ENCODE peak calls at places on chromosomes 1 and 21, in six cellular contexts. One of them, this sample, is unnamed.

GRCh38 chr1:160789702-160790611 is 6.0 kb upstream of the LY9 start:
- DNase-seq in PC-3: no peak
- DNase-seq in B cell: peak
- DNase-seq in fibroblast of mammary gland: no peak
- DNase-seq in AG09309: no peak
- DNase-seq in progenitor cell of endocrine pancreas: no peak
- DNase-seq in this sample: no peak

GRCh38 chr1:201563406-201563780 is 24.5 kb downstream of the NAV1 start:
- DNase-seq in PC-3: no peak
- DNase-seq in B cell: no peak
- DNase-seq in fibroblast of mammary gland: no peak
- DNase-seq in AG09309: no peak
- DNase-seq in progenitor cell of endocrine pancreas: no peak
- DNase-seq in this sample: peak

GRCh38 chr21:41967708-41968107 is 13.9 kb upstream of the C2CD2 start:
- DNase-seq in PC-3: no peak
- DNase-seq in B cell: no peak
- DNase-seq in fibroblast of mammary gland: no peak
- DNase-seq in AG09309: no peak
- DNase-seq in progenitor cell of endocrine pancreas: no peak
- DNase-seq in this sample: peak

GRCh38 chr1:172766462-172766861 is 107.6 kb downstream of the FASLG start:
- DNase-seq in PC-3: no peak
- DNase-seq in B cell: no peak
- DNase-seq in fibroblast of mammary gland: no peak
- DNase-seq in AG09309: no peak
- DNase-seq in progenitor cell of endocrine pancreas: no peak
- DNase-seq in this sample: no peak

GRCh38 chr1:38141483-38141882 is 94.9 kb upstream of the POU3F1 start:
- DNase-seq in PC-3: no peak
- DNase-seq in B cell: no peak
- DNase-seq in fibroblast of mammary gland: no peak
- DNase-seq in AG09309: no peak
- DNase-seq in progenitor cell of endocrine pancreas: no peak
- DNase-seq in this sample: no peak

GRCh38 chr1:220300442-220301121 is 28.3 kb upstream of the RAB3GAP2 start:
- DNase-seq in PC-3: peak
- DNase-seq in B cell: no peak
- DNase-seq in fibroblast of mammary gland: peak
- DNase-seq in AG09309: peak
- DNase-seq in progenitor cell of endocrine pancreas: no peak
- DNase-seq in this sample: no peak

GRCh38 chr1:109869141-109869540 is 41.5 kb upstream of the CSF1 start:
- DNase-seq in PC-3: no peak
- DNase-seq in B cell: no peak
- DNase-seq in fibroblast of mammary gland: no peak
- DNase-seq in AG09309: no peak
- DNase-seq in progenitor cell of endocrine pancreas: no peak
- DNase-seq in this sample: no peak

GRCh38 chr1:228009116-228009827 is 2.5 kb downstream of the WNT3A start:
- DNase-seq in PC-3: no peak
- DNase-seq in B cell: no peak
- DNase-seq in fibroblast of mammary gland: no peak
- DNase-seq in AG09309: no peak
- DNase-seq in progenitor cell of endocrine pancreas: no peak
- DNase-seq in this sample: no peak

GRCh38 chr1:9670085-9670484 is 18.6 kb downstream of the PIK3CD start:
- DNase-seq in PC-3: no peak
- DNase-seq in B cell: no peak
- DNase-seq in fibroblast of mammary gland: no peak
- DNase-seq in AG09309: no peak
- DNase-seq in progenitor cell of endocrine pancreas: no peak
- DNase-seq in this sample: no peak

GRCh38 chr21:39168800-39169199 is 14.5 kb downstream of the PSMG1 start:
- DNase-seq in PC-3: no peak
- DNase-seq in B cell: no peak
- DNase-seq in fibroblast of mammary gland: no peak
- DNase-seq in AG09309: no peak
- DNase-seq in progenitor cell of endocrine pancreas: no peak
- DNase-seq in this sample: no peak

GRCh38 chr1:40240390-40240789 is 7.3 kb upstream of the TMCO2 start:
- DNase-seq in PC-3: no peak
- DNase-seq in B cell: no peak
- DNase-seq in fibroblast of mammary gland: no peak
- DNase-seq in AG09309: no peak
- DNase-seq in progenitor cell of endocrine pancreas: no peak
- DNase-seq in this sample: no peak

GRCh38 chr1:228837817-228838716 is 102.8 kb downstream of the RHOU start:
- DNase-seq in PC-3: peak
- DNase-seq in B cell: no peak
- DNase-seq in fibroblast of mammary gland: peak
- DNase-seq in AG09309: peak
- DNase-seq in progenitor cell of endocrine pancreas: peak
- DNase-seq in this sample: no peak

GRCh38 chr1:156477526-156478249 is 22.9 kb downstream of the MEF2D start:
- DNase-seq in PC-3: no peak
- DNase-seq in B cell: no peak
- DNase-seq in fibroblast of mammary gland: peak
- DNase-seq in AG09309: no peak
- DNase-seq in progenitor cell of endocrine pancreas: no peak
- DNase-seq in this sample: no peak

GRCh38 chr1:3483801-3484444 is 29.5 kb downstream of the ARHGEF16 start:
- DNase-seq in PC-3: peak
- DNase-seq in B cell: peak
- DNase-seq in fibroblast of mammary gland: peak
- DNase-seq in AG09309: no peak
- DNase-seq in progenitor cell of endocrine pancreas: peak
- DNase-seq in this sample: no peak

GRCh38 chr1:93716974-93717373 is 35.3 kb upstream of the BCAR3 start:
- DNase-seq in PC-3: peak
- DNase-seq in B cell: no peak
- DNase-seq in fibroblast of mammary gland: peak
- DNase-seq in AG09309: no peak
- DNase-seq in progenitor cell of endocrine pancreas: no peak
- DNase-seq in this sample: no peak

GRCh38 chr1:47805826-47806450 is 191.2 kb downstream of the TRABD2B start:
- DNase-seq in PC-3: no peak
- DNase-seq in B cell: no peak
- DNase-seq in fibroblast of mammary gland: no peak
- DNase-seq in AG09309: no peak
- DNase-seq in progenitor cell of endocrine pancreas: no peak
- DNase-seq in this sample: no peak

GRCh38 chr1:155940993-155941844 is at the start of gene RXFP4:
- DNase-seq in PC-3: peak
- DNase-seq in B cell: no peak
- DNase-seq in fibroblast of mammary gland: no peak
- DNase-seq in AG09309: no peak
- DNase-seq in progenitor cell of endocrine pancreas: no peak
- DNase-seq in this sample: no peak

GRCh38 chr1:146036990-146037646 is 15.6 kb upstream of the HJV start:
- DNase-seq in PC-3: peak
- DNase-seq in B cell: peak
- DNase-seq in fibroblast of mammary gland: peak
- DNase-seq in AG09309: peak
- DNase-seq in progenitor cell of endocrine pancreas: peak
- DNase-seq in this sample: peak

GRCh38 chr1:99645199-99645598 is 714 bp upstream of the PALMD start:
- DNase-seq in PC-3: peak
- DNase-seq in B cell: no peak
- DNase-seq in fibroblast of mammary gland: peak
- DNase-seq in AG09309: peak
- DNase-seq in progenitor cell of endocrine pancreas: no peak
- DNase-seq in this sample: no peak

GRCh38 chr1:216984536-216984935 is 261.3 kb upstream of the ESRRG start:
- DNase-seq in PC-3: no peak
- DNase-seq in B cell: no peak
- DNase-seq in fibroblast of mammary gland: no peak
- DNase-seq in AG09309: no peak
- DNase-seq in progenitor cell of endocrine pancreas: no peak
- DNase-seq in this sample: no peak

GRCh38 chr1:11571906-11572616 is 82.2 kb downstream of the FBXO2 start:
- DNase-seq in PC-3: no peak
- DNase-seq in B cell: no peak
- DNase-seq in fibroblast of mammary gland: no peak
- DNase-seq in AG09309: no peak
- DNase-seq in progenitor cell of endocrine pancreas: no peak
- DNase-seq in this sample: no peak

GRCh38 chr1:19710825-19711611 is 46.3 kb downstream of the HTR6 start:
- DNase-seq in PC-3: no peak
- DNase-seq in B cell: no peak
- DNase-seq in fibroblast of mammary gland: no peak
- DNase-seq in AG09309: no peak
- DNase-seq in progenitor cell of endocrine pancreas: no peak
- DNase-seq in this sample: no peak

GRCh38 chr1:109794319-109795132 is 30.8 kb upstream of the EPS8L3 start:
- DNase-seq in PC-3: no peak
- DNase-seq in B cell: no peak
- DNase-seq in fibroblast of mammary gland: peak
- DNase-seq in AG09309: no peak
- DNase-seq in progenitor cell of endocrine pancreas: no peak
- DNase-seq in this sample: peak

GRCh38 chr1:165630629-165631402 is at the start of gene MGST3:
- DNase-seq in PC-3: peak
- DNase-seq in B cell: peak
- DNase-seq in fibroblast of mammary gland: peak
- DNase-seq in AG09309: peak
- DNase-seq in progenitor cell of endocrine pancreas: peak
- DNase-seq in this sample: peak

GRCh38 chr1:64246294-64246917 is 43.0 kb downstream of the UBE2U start:
- DNase-seq in PC-3: peak
- DNase-seq in B cell: no peak
- DNase-seq in fibroblast of mammary gland: peak
- DNase-seq in AG09309: no peak
- DNase-seq in progenitor cell of endocrine pancreas: no peak
- DNase-seq in this sample: no peak

GRCh38 chr1:201020647-201021332 is 2.7 kb downstream of the KIF21B start:
- DNase-seq in PC-3: peak
- DNase-seq in B cell: peak
- DNase-seq in fibroblast of mammary gland: no peak
- DNase-seq in AG09309: no peak
- DNase-seq in progenitor cell of endocrine pancreas: no peak
- DNase-seq in this sample: no peak

GRCh38 chr1:164608651-164609057 is 49.7 kb downstream of the PBX1 start:
- DNase-seq in PC-3: no peak
- DNase-seq in B cell: no peak
- DNase-seq in fibroblast of mammary gland: peak
- DNase-seq in AG09309: no peak
- DNase-seq in progenitor cell of endocrine pancreas: no peak
- DNase-seq in this sample: no peak

GRCh38 chr1:29650476-29650875 is 414.2 kb downstream of the PTPRU start:
- DNase-seq in PC-3: no peak
- DNase-seq in B cell: no peak
- DNase-seq in fibroblast of mammary gland: no peak
- DNase-seq in AG09309: no peak
- DNase-seq in progenitor cell of endocrine pancreas: no peak
- DNase-seq in this sample: peak

GRCh38 chr1:203404546-203404945 is 53.6 kb upstream of the FMOD start:
- DNase-seq in PC-3: no peak
- DNase-seq in B cell: no peak
- DNase-seq in fibroblast of mammary gland: no peak
- DNase-seq in AG09309: no peak
- DNase-seq in progenitor cell of endocrine pancreas: no peak
- DNase-seq in this sample: no peak

GRCh38 chr1:203406446-203407045 is 55.6 kb upstream of the FMOD start:
- DNase-seq in PC-3: no peak
- DNase-seq in B cell: no peak
- DNase-seq in fibroblast of mammary gland: peak
- DNase-seq in AG09309: no peak
- DNase-seq in progenitor cell of endocrine pancreas: no peak
- DNase-seq in this sample: no peak

GRCh38 chr1:203403586-203403985 is 52.7 kb upstream of the FMOD start:
- DNase-seq in PC-3: no peak
- DNase-seq in B cell: no peak
- DNase-seq in fibroblast of mammary gland: no peak
- DNase-seq in AG09309: no peak
- DNase-seq in progenitor cell of endocrine pancreas: no peak
- DNase-seq in this sample: no peak

GRCh38 chr1:203407301-203407700 is 56.4 kb upstream of the FMOD start:
- DNase-seq in PC-3: no peak
- DNase-seq in B cell: no peak
- DNase-seq in fibroblast of mammary gland: no peak
- DNase-seq in AG09309: no peak
- DNase-seq in progenitor cell of endocrine pancreas: no peak
- DNase-seq in this sample: no peak

GRCh38 chr1:203405703-203406430 is 54.9 kb upstream of the FMOD start:
- DNase-seq in PC-3: no peak
- DNase-seq in B cell: no peak
- DNase-seq in fibroblast of mammary gland: no peak
- DNase-seq in AG09309: no peak
- DNase-seq in progenitor cell of endocrine pancreas: no peak
- DNase-seq in this sample: no peak
- TF ChIP-seq CTCF in PC-3: no peak
- TF ChIP-seq CTCF in B cell: no peak
- TF ChIP-seq CTCF in fibroblast of mammary gland: no peak
- TF ChIP-seq CTCF in AG09309: no peak
- TF ChIP-seq CTCF in progenitor cell of endocrine pancreas: no peak
- TF ChIP-seq CTCF in this sample: no peak

DNA sequence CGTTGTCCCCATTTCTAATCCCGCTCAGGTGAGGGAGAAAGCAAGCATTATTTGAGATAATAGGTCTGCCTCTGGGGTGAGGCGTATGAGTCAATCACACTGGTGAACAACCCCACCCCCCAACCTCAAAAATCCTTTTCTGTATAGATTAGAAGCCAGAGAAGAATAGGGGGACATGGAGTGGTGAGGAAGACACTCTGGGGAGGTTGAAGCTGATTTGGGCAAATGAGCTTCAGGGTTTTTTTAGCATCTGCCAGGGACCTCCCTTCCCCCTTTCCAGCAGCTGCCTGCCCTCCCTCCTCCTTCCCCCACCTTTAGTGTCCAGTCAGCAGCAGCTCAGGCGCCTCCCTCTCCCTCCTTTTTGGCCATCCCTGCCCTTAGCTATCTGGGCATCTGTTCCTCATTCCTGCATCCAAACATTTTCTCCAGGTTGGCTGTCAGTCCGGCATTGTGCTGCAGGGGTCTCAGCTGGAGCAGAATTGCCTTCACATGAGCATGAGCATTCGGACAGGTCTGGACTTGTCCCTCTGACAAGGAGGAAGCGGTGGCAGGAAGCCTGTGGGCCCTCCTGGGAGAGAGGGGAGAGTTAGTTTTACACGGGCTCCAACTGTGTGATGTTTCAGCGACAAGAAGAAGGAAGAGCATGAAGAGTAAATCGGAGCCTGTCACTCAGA is 30.8 kb upstream of the PTGFRN start:
- DNase-seq in PC-3: peak
- DNase-seq in B cell: no peak
- DNase-seq in fibroblast of mammary gland: peak
- DNase-seq in AG09309: no peak
- DNase-seq in progenitor cell of endocrine pancreas: no peak
- DNase-seq in this sample: no peak
- TF ChIP-seq CTCF in PC-3: no peak
- TF ChIP-seq CTCF in B cell: no peak
- TF ChIP-seq CTCF in fibroblast of mammary gland: no peak
- TF ChIP-seq CTCF in AG09309: no peak
- TF ChIP-seq CTCF in progenitor cell of endocrine pancreas: no peak
- TF ChIP-seq CTCF in this sample: no peak

GRCh38 chr21:36989699-36990507 is 16.6 kb upstream of the RIPPLY3 start:
- DNase-seq in PC-3: peak
- DNase-seq in B cell: peak
- DNase-seq in fibroblast of mammary gland: peak
- DNase-seq in AG09309: peak
- DNase-seq in progenitor cell of endocrine pancreas: peak
- DNase-seq in this sample: peak
- TF ChIP-seq CTCF in PC-3: peak
- TF ChIP-seq CTCF in B cell: peak
- TF ChIP-seq CTCF in fibroblast of mammary gland: no peak
- TF ChIP-seq CTCF in AG09309: peak
- TF ChIP-seq CTCF in progenitor cell of endocrine pancreas: peak
- TF ChIP-seq CTCF in this sample: peak

GRCh38 chr1:2104621-2105427 is 54.6 kb downstream of the PRKCZ start:
- DNase-seq in PC-3: no peak
- DNase-seq in B cell: no peak
- DNase-seq in fibroblast of mammary gland: no peak
- DNase-seq in AG09309: no peak
- DNase-seq in progenitor cell of endocrine pancreas: no peak
- DNase-seq in this sample: no peak
- TF ChIP-seq CTCF in PC-3: no peak
- TF ChIP-seq CTCF in B cell: no peak
- TF ChIP-seq CTCF in fibroblast of mammary gland: no peak
- TF ChIP-seq CTCF in AG09309: no peak
- TF ChIP-seq CTCF in progenitor cell of endocrine pancreas: peak
- TF ChIP-seq CTCF in this sample: peak

This sample was measured in type B pancreatic cell.